ENCODE peak calls at places on chromosome 4, in four cellular contexts. O, B, Y and U are unnamed samples.

GRCh38 chr4:33837043-33837442 is 2407.3 kb downstream of the ARAP2 start:
- DNase-seq in O (peak; percentile 91), B (peak; percentile 80), Y (no peak), U (peak; percentile 2)

GRCh38 chr4:8586246-8586645 is 6.1 kb downstream of the GPR78 start:
- DNase-seq in O (no peak), B (no peak), Y (no peak), U (no peak)

GRCh38 chr4:176945314-176945713 is 152.6 kb upstream of the VEGFC start:
- DNase-seq in O (no peak), B (no peak), Y (no peak), U (no peak)

GRCh38 chr4:147848634-147849033 is 116.7 kb downstream of the ARHGAP10 start:
- DNase-seq in O (no peak), B (no peak), Y (no peak), U (no peak)

GRCh38 chr4:653831-654525 is 20.1 kb downstream of the ATP5ME start:
- DNase-seq in O (no peak), B (no peak), Y (no peak), U (no peak)

GRCh38 chr4:72031868-72032619 is at the start of gene NPFFR2:
- DNase-seq in O (peak; percentile 71), B (no peak), Y (no peak), U (peak; percentile 8)

GRCh38 chr4:98961770-98962169 is 32.8 kb upstream of the EIF4E start:
- DNase-seq in O (no peak), B (no peak), Y (no peak), U (no peak)

GRCh38 chr4:119300072-119300387 is 21.9 kb downstream of the FABP2 start:
- DNase-seq in O (peak; percentile 65), B (peak; percentile 59), Y (peak; percentile 21), U (peak; percentile 28)

GRCh38 chr4:181498148-181498547 is 745.1 kb upstream of the TENM3 start:
- DNase-seq in O (no peak), B (no peak), Y (no peak), U (no peak)

GRCh38 chr4:752196-752861 is 46.7 kb downstream of the PCGF3 start:
- DNase-seq in O (peak; percentile 61), B (peak; percentile 19), Y (no peak), U (no peak)

GRCh38 chr4:3044812-3045499 is 29.4 kb downstream of the HTT-AS start:
- DNase-seq in O (no peak), B (no peak), Y (no peak), U (no peak)

GRCh38 chr4:53515076-53515475 is 76.2 kb downstream of the LNX1 start:
- DNase-seq in O (peak; percentile 52), B (no peak), Y (no peak), U (no peak)

GRCh38 chr4:1409079-1409805 is 3.0 kb upstream of the NKX1-1 start:
- DNase-seq in O (no peak), B (no peak), Y (no peak), U (no peak)

GRCh38 chr4:155208258-155209054 is at the start of gene NPY2R:
- DNase-seq in O (peak; percentile 3), B (no peak), Y (no peak), U (no peak)

GRCh38 chr4:7325541-7325940 is 109.2 kb downstream of the PSAPL1 start:
- DNase-seq in O (no peak), B (no peak), Y (no peak), U (no peak)

GRCh38 chr4:139901516-139902327 is 236.1 kb downstream of the MGST2 start:
- DNase-seq in O (peak; percentile 48), B (peak; percentile 44), Y (no peak), U (no peak)

GRCh38 chr4:80615099-80615498 is 279.6 kb downstream of the CFAP299 start:
- DNase-seq in O (no peak), B (no peak), Y (no peak), U (no peak)

GRCh38 chr4:113159901-113160545 is 110.6 kb downstream of the ANK2 start:
- DNase-seq in O (no peak), B (no peak), Y (no peak), U (peak; percentile 18)

GRCh38 chr4:138110815-138111214 is 131.3 kb downstream of the SLC7A11 start:
- DNase-seq in O (peak; percentile 40), B (peak; percentile 8), Y (no peak), U (no peak)

GRCh38 chr4:2874861-2875260 is 31.2 kb downstream of the ADD1 start:
- DNase-seq in O (no peak), B (no peak), Y (no peak), U (no peak)

GRCh38 chr4:174394915-174395314 is 111.2 kb downstream of the CEP44 start:
- DNase-seq in O (peak; percentile 78), B (peak; percentile 63), Y (no peak), U (peak; percentile 24)

GRCh38 chr4:114600066-114600552 is 1.5 kb downstream of the UGT8 start:
- DNase-seq in O (no peak), B (no peak), Y (no peak), U (no peak)

GRCh38 chr4:98564847-98565246 is 93.6 kb downstream of the TSPAN5 start:
- DNase-seq in O (peak; percentile 71), B (no peak), Y (no peak), U (no peak)

GRCh38 chr4:69568787-69569186 is 70.7 kb downstream of the UGT2A2 start:
- DNase-seq in O (peak; percentile 10), B (no peak), Y (no peak), U (no peak)

DNA sequence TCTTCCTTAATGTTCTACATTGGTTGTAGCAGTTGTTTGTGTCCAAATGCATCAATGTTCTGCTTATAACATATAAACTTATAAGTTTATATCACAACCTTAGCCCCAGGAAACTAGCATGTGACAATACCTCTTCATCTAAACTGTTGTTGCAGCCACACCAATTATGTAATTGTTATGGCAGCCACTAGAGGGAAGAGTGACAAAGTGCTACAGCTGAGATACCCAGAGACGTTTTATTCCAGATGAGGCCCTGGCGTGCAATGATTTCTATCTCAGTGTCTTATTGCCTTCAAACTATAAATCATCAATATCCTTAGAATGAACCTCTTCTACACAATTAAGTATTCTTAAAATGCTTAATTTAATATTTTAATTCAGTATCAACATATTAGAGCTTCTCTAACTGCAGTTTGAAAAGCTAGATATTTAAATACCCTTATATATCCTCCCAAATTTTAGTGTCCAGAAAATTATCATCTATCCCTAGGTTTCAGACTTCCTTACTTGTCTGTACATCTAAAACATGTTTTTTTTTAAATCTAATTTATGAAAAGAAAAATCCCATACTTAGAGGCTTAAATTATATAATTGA is 171.6 kb downstream of the PCDH10 start:
- DNase-seq in O (peak; percentile 34), B (peak; percentile 3), Y (no peak), U (peak; percentile 21)
- TF ChIP-seq CTCF in O (no peak), B (peak; percentile 36), Y (no peak), U (peak; percentile 60)

GRCh38 chr4:151850751-151851150 is 89.9 kb upstream of the GATB start:
- DNase-seq in O (no peak), B (no peak), Y (no peak), U (no peak)
- H3K27ac ChIP-seq in O (no peak overlapping the region), B (no peak overlapping the region), Y (no peak overlapping the region), U (no peak overlapping the region)

GRCh38 chr4:183098723-183099536 is at the start of gene WWC2:
- DNase-seq in O (peak; percentile 95), B (peak; percentile 92), Y (no peak), U (peak; percentile 87)

GRCh38 chr4:183098080-183098722 is 856 bp upstream of the WWC2 start:
- DNase-seq in O (peak; percentile 69), B (peak; percentile 50), Y (no peak), U (peak; percentile 48)

GRCh38 chr4:183100298-183100599 is 1.2 kb downstream of the WWC2 start:
- DNase-seq in O (no peak), B (no peak), Y (no peak), U (no peak)

GRCh38 chr4:183100827-183101226 is 1.8 kb downstream of the WWC2 start:
- DNase-seq in O (no peak), B (no peak), Y (no peak), U (no peak)

GRCh38 chr4:183099537-183100297 is 660 bp downstream of the WWC2 start:
- DNase-seq in O (no peak), B (no peak), Y (no peak), U (peak; percentile 41)
- TF ChIP-seq CTCF in O (no peak), B (peak; percentile 2), Y (no peak), U (no peak)

DNA sequence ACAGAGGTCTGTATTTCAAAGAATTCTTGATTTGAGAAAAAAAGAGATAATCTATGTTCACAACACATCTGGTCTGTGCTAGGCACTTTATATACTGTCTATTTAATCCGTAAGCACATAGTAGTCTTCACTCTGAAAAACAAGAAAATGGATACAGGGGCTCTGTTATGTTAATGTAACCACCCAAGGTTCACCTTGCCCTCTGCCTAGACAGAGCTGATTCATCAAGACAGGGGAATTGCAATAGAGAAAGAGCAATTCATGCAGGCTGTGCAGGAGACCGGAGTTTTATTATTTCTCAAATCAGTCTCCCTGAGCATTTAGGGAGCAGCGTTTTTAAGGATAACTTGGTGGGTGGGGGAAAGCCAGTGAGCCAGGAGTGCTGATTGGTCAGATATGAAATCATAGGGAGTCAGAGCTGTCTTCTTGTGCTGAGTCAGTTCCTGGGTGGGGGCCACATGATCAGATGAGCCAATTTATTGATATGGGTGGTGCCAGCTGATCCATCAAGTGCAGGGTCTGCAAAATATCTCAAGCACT is 92.8 kb upstream of the TNIP3 start:
- DNase-seq in O (peak; percentile 18), B (no peak), Y (no peak), U (no peak)
- H3K27ac ChIP-seq in O (no peak overlapping the region), B (no peak overlapping the region), Y (no peak overlapping the region), U (peak overlapping the region; percentile 61)

DNA sequence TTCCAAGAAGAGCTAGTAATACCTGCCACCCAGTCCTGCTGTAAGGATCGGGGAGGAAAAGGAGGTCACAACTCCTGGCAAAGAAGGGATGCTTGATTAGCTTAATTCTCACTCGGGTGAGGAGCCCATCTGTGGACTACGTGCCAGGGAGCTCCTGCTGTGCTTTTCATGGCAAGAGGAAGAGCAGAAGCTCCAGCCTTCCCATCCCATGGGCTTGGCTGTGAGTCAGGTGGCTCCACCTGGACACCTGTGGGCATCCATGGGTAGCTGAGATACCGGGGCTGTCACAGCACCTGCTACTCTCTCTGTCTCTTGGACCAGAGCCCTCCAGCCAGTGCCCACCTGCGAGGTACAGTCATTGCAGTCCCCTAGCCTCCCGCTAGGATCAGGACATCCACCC is 18.0 kb downstream of the CLNK start:
- DNase-seq in O (no peak), B (no peak), Y (no peak), U (no peak)
- TF ChIP-seq CTCF in O (no peak), B (no peak), Y (no peak), U (no peak)

GRCh38 chr4:170675568-170676262 is 586.0 kb upstream of the AADAT start:
- DNase-seq in O (peak; percentile 46), B (peak; percentile 2), Y (no peak), U (no peak)

GRCh38 chr4:170674176-170674575 is 584.4 kb upstream of the AADAT start:
- DNase-seq in O (peak; percentile 20), B (peak; percentile 3), Y (no peak), U (no peak)

GRCh38 chr4:170667814-170668213 is 578.1 kb upstream of the AADAT start:
- DNase-seq in O (no peak), B (no peak), Y (no peak), U (no peak)

GRCh38 chr4:170671171-170671570 is 581.4 kb upstream of the AADAT start:
- DNase-seq in O (no peak), B (no peak), Y (no peak), U (no peak)

DNA sequence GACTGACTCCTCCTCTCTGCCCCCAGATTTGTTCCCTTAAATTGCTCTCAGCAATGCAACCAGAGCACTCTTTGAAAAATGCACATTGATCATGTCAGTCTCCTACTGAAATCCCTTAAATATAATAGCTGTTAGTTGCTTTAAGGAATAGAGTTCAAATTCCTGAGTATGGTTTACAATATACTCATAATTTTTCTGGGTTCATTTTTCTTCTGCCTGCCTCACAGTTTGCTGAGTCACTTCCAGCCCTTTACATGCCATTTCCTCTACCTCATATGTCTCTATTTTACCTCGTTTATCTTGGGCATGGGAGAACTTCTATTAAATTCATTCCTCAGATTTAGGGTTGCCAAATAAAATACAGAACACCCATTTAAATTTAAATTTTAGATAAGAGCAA is 582.8 kb upstream of the AADAT start:
- DNase-seq in O (peak; percentile 72), B (peak; percentile 8), Y (no peak), U (peak; percentile 20)
- H3K27ac ChIP-seq in O (no peak overlapping the region), B (no peak overlapping the region), Y (no peak overlapping the region), U (no peak overlapping the region)